ENCODE peak calls at places on chromosomes 1 and 21, in seven cellular contexts. S is fibroblast of lung, J is psoas muscle, M is H9, X is HFFc6, N is nephron progenitor cell, Y is progenitor cell of endocrine pancreas. H is an unnamed sample.

GRCh38 chr1:199580280-199580679 is 447.2 kb upstream of the NR5A2 start:
- DNase-seq in X (no peak), Y (no peak), J (no peak), S (no peak), M (no peak), N (no peak), H (no peak)

GRCh38 chr1:164617607-164618564 is 58.9 kb downstream of the PBX1 start:
- DNase-seq in Y (no peak), S (peak), J (no peak), M (peak), N (peak), X (peak), H (peak)

GRCh38 chr1:97930472-97930871 is 9.6 kb upstream of the DPYD start:
- DNase-seq in M (no peak), X (no peak), N (no peak), Y (no peak), J (no peak), S (no peak), H (peak)

GRCh38 chr1:32992489-32993214 is 28.0 kb upstream of the RNF19B start:
- DNase-seq in Y (peak), M (peak), J (peak), S (peak), N (peak), X (peak), H (peak)

GRCh38 chr1:39165488-39165887 is 39.0 kb upstream of the MACF1 start:
- DNase-seq in N (no peak), Y (no peak), M (no peak), X (no peak), S (no peak), J (no peak), H (no peak)

GRCh38 chr1:67987046-67987799 is 63.2 kb downstream of the DIRAS3 start:
- DNase-seq in S (peak), M (no peak), N (no peak), X (peak), J (no peak), Y (no peak), H (no peak)

GRCh38 chr1:40736085-40736531 is 44.6 kb downstream of the NFYC start:
- DNase-seq in Y (no peak), X (peak), S (peak), M (no peak), N (no peak), J (no peak), H (no peak)

GRCh38 chr1:8987881-8988617 is 38.2 kb downstream of the SLC2A7 start:
- DNase-seq in N (peak), M (peak), J (peak), S (peak), X (peak), Y (peak), H (peak)

GRCh38 chr1:165949335-165950130 is 122.1 kb downstream of the UCK2 start:
- DNase-seq in M (peak), X (no peak), S (no peak), J (no peak), Y (peak), N (peak), H (peak)

GRCh38 chr1:97247196-97247595 is 525.6 kb downstream of the PTBP2 start:
- DNase-seq in J (no peak), M (no peak), N (no peak), Y (no peak), X (no peak), S (peak), H (no peak)

GRCh38 chr1:201882665-201883132 is 6.0 kb upstream of the SHISA4 start:
- DNase-seq in J (no peak), S (peak), N (no peak), Y (no peak), M (no peak), X (peak), H (no peak)

GRCh38 chr1:180181048-180181447 is 26.4 kb downstream of the QSOX1 start:
- DNase-seq in N (peak), J (no peak), S (peak), Y (no peak), M (no peak), X (no peak), H (no peak)

GRCh38 chr1:22342734-22343191 is 108.9 kb upstream of the ZBTB40 start:
- DNase-seq in S (no peak), Y (no peak), M (no peak), J (no peak), N (no peak), X (no peak), H (no peak)

GRCh38 chr21:35753308-35753707 is 307.0 kb downstream of the SETD4 start:
- DNase-seq in M (no peak), S (no peak), J (no peak), N (no peak), Y (no peak), X (no peak), H (no peak)

GRCh38 chr21:25791321-25791720 is 56.5 kb downstream of the GABPA start:
- DNase-seq in S (no peak), J (no peak), Y (no peak), M (no peak), N (no peak), X (no peak), H (no peak)

GRCh38 chr1:206049293-206049692 is 3.7 kb upstream of the RHEX start:
- DNase-seq in X (no peak), M (no peak), N (no peak), Y (no peak), J (no peak), S (no peak), H (no peak)

GRCh38 chr1:27161594-27161993 is 6.7 kb upstream of the SLC9A1 start:
- DNase-seq in M (no peak), Y (no peak), J (no peak), S (no peak), X (no peak), N (no peak), H (no peak)

GRCh38 chr1:43414634-43415223 is 25.0 kb downstream of the SZT2 start:
- DNase-seq in J (peak), N (peak), M (peak), Y (peak), X (peak), S (peak), H (peak)

GRCh38 chr1:167332503-167332902 is 111.8 kb downstream of the POU2F1 start:
- DNase-seq in M (no peak), N (no peak), S (peak), X (no peak), Y (no peak), J (no peak), H (no peak)

GRCh38 chr21:33268736-33269441 is 2.7 kb downstream of the IL10RB start:
- DNase-seq in N (no peak), M (no peak), Y (no peak), X (no peak), J (no peak), S (no peak), H (peak)

GRCh38 chr1:53359225-53359933 is 31.5 kb upstream of the LRP8 start:
- DNase-seq in M (peak), J (no peak), N (no peak), X (no peak), S (no peak), Y (peak), H (no peak)

GRCh38 chr1:34693081-34693480 is 61.8 kb upstream of the GJB5 start:
- DNase-seq in J (no peak), Y (no peak), S (no peak), X (no peak), N (no peak), M (no peak), H (no peak)

GRCh38 chr1:9359898-9360297 is 67.2 kb downstream of the SPSB1 start:
- DNase-seq in J (no peak), S (no peak), X (no peak), N (no peak), Y (no peak), M (no peak), H (no peak)

GRCh38 chr1:152047954-152048640 is 11.3 kb upstream of the S100A11 start:
- DNase-seq in J (peak), X (peak), N (peak), Y (peak), S (peak), M (peak), H (peak)

GRCh38 chr1:205710201-205711062 is 30.1 kb upstream of the SLC45A3 start:
- DNase-seq in X (no peak), Y (no peak), J (no peak), N (no peak), S (no peak), M (no peak), H (no peak)

GRCh38 chr1:107339775-107340174 is 198.9 kb downstream of the NTNG1 start:
- DNase-seq in S (no peak), N (no peak), J (no peak), X (no peak), Y (no peak), M (no peak), H (no peak)

GRCh38 chr1:41030872-41031616 is 9.5 kb upstream of the SLFNL1 start:
- DNase-seq in X (no peak), M (no peak), S (no peak), Y (no peak), J (no peak), N (no peak), H (no peak)

GRCh38 chr1:3093928-3094626 is 25.1 kb downstream of the PRDM16 start:
- DNase-seq in X (no peak), J (no peak), N (no peak), Y (no peak), S (no peak), M (no peak), H (no peak)

GRCh38 chr1:153860285-153860684 is 62.5 kb downstream of the GATAD2B start:
- DNase-seq in N (no peak), J (no peak), X (no peak), Y (no peak), M (no peak), S (no peak), H (no peak)

GRCh38 chr1:25641931-25642611 is 25.5 kb downstream of the MAN1C1 start:
- DNase-seq in M (no peak), Y (no peak), N (no peak), X (no peak), S (peak), J (no peak), H (no peak)

GRCh38 chr1:25711555-25712298 is 88.3 kb upstream of the SELENON start:
- DNase-seq in X (no peak), Y (no peak), S (peak), J (no peak), N (no peak), M (no peak), H (no peak)

GRCh38 chr1:7539772-7540175 is 231.3 kb upstream of the VAMP3 start:
- DNase-seq in N (peak), S (no peak), J (no peak), Y (peak), M (peak), X (peak), H (peak)

GRCh38 chr1:47317841-47318240 is 3.9 kb upstream of the STIL start:
- DNase-seq in J (no peak), M (no peak), Y (no peak), S (peak), N (no peak), X (peak), H (no peak)

GRCh38 chr1:165575700-165576099 is 31.9 kb downstream of the LRRC52 start:
- DNase-seq in Y (no peak), M (no peak), S (no peak), X (no peak), N (no peak), J (no peak), H (no peak)

DNA sequence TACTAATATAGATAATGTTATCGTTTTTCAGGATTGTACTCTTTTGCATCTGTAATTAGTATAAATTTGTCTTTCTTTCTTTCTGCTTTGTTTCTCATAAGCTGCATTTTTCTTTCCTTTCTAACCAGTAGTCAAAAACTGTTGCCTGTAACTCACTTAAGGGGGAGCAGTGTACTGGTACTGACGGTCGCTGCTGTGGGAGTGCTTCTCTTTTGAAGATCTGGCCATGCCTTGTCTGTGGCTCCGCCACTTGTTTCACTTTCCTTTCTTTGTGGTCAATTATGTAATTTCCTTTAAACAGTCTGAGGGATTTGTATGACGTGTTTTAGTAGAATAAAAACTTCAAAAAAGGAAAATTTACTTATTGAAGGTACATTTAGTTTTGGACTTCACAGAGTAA is 37.0 kb downstream of the MIA3 start:
- DNase-seq in J (no peak), Y (no peak), M (no peak), S (no peak), X (no peak), N (no peak), H (no peak)
- TF ChIP-seq CTCF in J (no peak), Y (no peak), M (no peak), S (no peak), X (no peak), N (no peak), H (no peak)

DNA sequence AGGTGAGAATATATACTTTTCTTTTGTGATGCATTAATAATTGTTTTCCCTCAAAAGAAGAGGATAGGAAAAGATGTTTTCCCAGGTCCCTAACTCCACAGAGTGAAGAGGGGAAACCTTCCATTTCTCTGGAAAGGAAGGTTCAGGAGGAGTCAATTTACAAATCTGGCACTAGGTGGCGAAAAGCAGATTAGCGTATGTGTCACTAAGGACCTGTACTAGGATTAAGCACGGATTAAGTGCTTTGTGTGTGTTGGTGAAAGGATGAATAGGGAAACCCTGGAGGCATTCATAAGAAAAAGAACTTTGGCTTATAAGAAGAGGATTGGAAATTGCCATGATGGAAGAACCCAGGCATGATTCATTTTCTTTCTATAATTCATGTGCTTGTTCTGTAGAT is 410.1 kb upstream of the PLXNA2 start:
- DNase-seq in X (no peak), S (peak), J (no peak), Y (no peak), N (peak), M (peak), H (peak)
- TF ChIP-seq CTCF in X (peak), S (peak), J (no peak), Y (peak), N (peak), M (peak), H (peak)

DNA sequence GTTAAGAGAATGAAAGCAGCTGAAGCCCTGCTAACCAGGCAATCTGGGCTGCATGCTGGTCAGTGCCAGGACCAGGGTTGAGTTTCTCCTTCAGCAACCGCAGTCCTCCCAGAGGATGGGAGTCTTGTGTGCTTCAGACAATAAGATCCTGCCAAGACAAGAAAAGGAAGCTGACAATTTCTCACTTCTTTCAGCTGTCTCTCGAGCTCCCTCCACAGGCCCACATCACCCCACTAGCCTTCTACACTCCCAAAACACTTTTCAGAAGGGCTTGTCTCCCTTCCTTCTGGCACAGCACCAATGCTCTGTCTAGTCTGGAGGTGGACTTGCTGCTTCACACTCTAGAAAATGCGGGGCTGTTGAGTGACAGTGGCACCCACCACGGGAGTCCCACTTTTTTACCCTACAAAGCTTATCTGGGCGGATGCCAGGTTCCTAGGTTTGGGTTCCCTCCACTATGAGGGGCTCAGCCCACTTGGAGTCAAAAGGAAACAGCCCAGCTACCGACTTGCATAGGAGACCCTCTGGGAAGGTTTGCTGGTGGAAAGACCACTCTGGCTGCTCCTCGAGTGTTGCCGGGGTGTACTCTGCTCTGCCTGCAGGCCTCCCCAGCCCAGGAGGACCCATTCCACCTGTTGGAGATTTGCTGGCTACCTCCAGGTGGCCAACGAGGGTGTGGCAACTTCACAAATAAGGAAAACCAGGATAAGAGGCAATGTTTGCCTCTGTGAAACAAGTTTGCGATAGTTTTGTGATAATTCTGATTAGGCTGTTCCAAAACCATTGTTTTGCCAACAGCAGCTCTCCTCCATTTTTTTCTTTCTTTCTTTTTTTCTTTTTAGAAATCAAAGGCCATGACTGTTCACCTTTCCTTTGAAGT is 68.9 kb downstream of the TENT5C start:
- DNase-seq in N (no peak), M (peak), X (no peak), J (no peak), S (no peak), Y (no peak), H (no peak)
- TF ChIP-seq CTCF in N (no peak), M (peak), X (peak), J (peak), S (peak), Y (no peak), H (no peak)

DNA sequence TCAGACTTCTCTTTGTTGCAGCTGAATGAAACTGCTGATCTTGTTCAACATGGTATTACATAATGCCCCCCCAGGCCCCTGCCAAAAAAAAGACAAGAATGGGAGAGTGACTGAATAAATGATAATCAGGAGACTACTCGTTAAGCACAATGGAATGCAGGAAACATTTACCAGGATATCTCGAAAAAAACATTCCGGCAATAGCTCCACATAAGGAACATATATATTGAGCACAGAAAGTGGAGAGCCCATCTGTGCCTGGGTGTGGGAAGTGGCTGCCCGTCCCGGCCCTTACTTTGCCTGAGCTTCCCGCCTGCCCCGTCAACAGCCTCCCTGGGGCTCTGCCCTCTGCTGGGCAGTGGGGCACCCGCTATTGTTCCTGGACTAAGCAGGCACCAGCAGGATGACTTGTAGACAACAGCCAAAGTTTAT is 13.4 kb downstream of the TRIM11 start:
- DNase-seq in Y (no peak), N (no peak), S (peak), J (no peak), M (no peak), X (peak), H (peak)
- TF ChIP-seq CTCF in Y (peak), N (no peak), S (peak), J (peak), M (peak), X (peak), H (peak)

DNA sequence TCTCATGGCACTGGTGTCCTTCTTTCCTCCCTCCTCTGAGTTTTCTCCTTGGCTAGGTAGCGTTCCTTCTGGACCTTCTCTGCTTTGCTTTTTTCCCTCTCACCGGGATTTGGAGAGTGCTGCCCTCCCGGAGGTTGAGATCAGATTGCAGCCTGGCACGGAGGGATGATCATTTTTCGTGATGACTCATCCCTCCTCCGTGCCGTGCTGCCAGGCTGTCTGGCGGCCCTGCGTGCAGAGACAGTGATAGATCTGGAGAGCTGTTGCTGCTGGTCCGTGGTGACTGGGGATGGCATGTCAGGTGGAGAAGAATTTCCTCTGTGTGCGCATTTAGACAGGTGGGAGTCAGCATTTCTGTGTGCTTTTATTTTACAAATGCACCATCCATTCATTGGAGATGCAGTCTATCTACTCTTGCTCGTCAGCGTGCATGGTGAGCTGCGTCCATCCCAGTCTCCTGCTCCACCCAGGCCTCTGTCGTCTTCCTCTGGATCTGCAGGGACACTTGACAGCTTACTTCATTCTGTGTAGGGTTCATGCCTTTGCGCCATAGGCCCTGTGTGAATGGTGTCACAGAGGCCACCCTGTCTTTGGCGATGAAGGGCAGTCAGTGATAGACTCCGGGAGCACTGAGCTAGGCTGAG is 104.4 kb downstream of the PCBP3 start:
- DNase-seq in N (no peak), X (peak), S (peak), J (peak), M (no peak), Y (no peak), H (peak)
- TF ChIP-seq CTCF in N (no peak), X (peak), S (peak), J (peak), M (peak), Y (no peak), H (no peak)

GRCh38 chr1:223116950-223117349 is 26.1 kb downstream of the TLR5 start:
- DNase-seq in Y (no peak), N (no peak), X (no peak), S (no peak), M (no peak), J (no peak), H (no peak)
- TF ChIP-seq CTCF in Y (no peak), N (no peak), X (no peak), S (no peak), M (no peak), J (no peak), H (no peak)

H was measured in Calu3.